ENCODE peak calls at places on chromosomes 16 and 17, in four cellular contexts. J, Y, V and B are unnamed samples.

GRCh38 chr16:11276143-11276879 is at the start of gene PRM2:
- DNase-seq in J (no peak), Y (no peak), V (no peak), B (no peak)

GRCh38 chr17:35878361-35878760 is 1.8 kb downstream of the CCL5 start:
- DNase-seq in J (no peak), Y (no peak), V (no peak), B (no peak)

GRCh38 chr16:17404903-17405691 is 65.7 kb downstream of the XYLT1 start:
- DNase-seq in J (peak; percentile 62), Y (peak; percentile 43), V (no peak), B (no peak)

GRCh38 chr16:72995151-72995881 is 52.6 kb downstream of the ZFHX3 start:
- DNase-seq in J (no peak), Y (no peak), V (no peak), B (no peak)

GRCh38 chr17:55383771-55384679 is 37.6 kb downstream of the MMD start:
- DNase-seq in J (no peak), Y (no peak), V (peak; percentile 42), B (no peak)

GRCh38 chr17:17493249-17493985 is 2.8 kb downstream of the RASD1 start:
- DNase-seq in J (no peak), Y (no peak), V (no peak), B (no peak)

GRCh38 chr17:76063880-76064546 is 8.3 kb downstream of the SRP68 start:
- DNase-seq in J (no peak), Y (no peak), V (no peak), B (no peak)

GRCh38 chr17:2042355-2042929 is 620 bp downstream of the OVCA2 start:
- DNase-seq in J (no peak), Y (no peak), V (peak; percentile 45), B (no peak)

DNA sequence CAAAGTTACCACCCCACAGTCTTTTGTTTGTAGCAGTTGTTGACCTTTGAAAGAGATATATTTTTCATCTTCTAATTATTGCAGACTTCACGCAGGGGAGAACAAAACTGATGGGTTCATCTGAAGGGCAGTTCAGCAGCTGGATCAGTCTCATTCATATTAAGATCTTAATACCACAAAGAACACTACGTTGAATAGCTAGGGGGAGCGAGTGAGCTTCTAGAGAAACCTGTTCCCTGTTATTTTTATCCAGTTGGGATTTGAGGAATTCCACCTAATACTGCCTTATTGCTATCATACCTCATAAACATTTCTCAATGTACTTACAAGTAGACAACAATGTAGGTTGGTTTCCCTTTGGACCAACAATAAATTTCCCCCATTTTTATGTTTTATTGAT is 306.1 kb upstream of the KIF2B start:
- DNase-seq in J (peak; percentile 19), Y (peak; percentile 7), V (peak; percentile 51), B (no peak)
- TF ChIP-seq CTCF in J (peak; percentile 45), Y (no peak), V (peak; percentile 51), B (peak; percentile 40)

GRCh38 chr16:2497116-2497630 is 16.6 kb upstream of the ATP6V0C start:
- DNase-seq in J (no peak), Y (no peak), V (no peak), B (no peak)
- TF ChIP-seq CTCF in J (no peak), Y (no peak), V (no peak), B (peak; percentile 1)

DNA sequence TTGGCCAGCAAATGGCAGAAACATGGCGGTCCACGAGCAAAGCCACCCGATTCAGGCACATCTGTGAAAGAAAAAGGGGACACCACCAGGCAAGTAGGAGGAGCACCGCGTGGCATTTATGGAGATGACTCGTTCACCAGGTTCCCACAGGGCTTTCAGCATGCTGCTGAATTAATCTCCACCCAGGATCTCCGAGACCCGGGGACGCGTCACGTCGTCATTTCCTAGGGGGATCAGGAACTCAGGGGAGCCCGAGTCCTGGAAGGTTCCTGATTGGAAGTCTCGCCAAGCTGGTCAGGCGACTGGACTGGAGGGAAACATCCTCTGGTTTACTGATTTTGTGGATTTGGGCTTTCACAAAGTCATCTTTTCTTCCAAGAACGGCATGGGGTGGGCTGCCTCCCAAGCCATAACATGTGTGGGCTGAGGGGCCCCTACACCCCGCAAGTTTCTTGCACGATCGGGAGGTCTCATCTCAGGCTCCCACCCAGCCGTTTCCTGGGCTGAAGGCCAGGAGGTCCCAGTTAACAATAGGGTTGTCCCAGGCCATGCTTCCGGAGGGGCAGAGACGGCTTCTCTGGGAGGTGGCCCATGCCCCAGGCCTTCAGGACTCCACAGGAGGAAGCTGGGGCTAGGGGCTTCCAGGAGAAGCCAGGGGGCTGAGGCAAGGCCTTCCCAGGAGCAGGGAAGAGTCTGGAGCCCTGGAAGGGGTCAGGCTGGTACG is 645 bp downstream of the DNAH17 start:
- DNase-seq in J (no peak), Y (no peak), V (no peak), B (no peak)
- TF ChIP-seq CTCF in J (no peak), Y (no peak), V (no peak), B (no peak)

GRCh38 chr16:86122681-86123342 is 223.8 kb downstream of the IRF8 start:
- DNase-seq in J (no peak), Y (no peak), V (no peak), B (no peak)
- TF ChIP-seq CTCF in J (no peak), Y (no peak), V (no peak), B (no peak)

DNA sequence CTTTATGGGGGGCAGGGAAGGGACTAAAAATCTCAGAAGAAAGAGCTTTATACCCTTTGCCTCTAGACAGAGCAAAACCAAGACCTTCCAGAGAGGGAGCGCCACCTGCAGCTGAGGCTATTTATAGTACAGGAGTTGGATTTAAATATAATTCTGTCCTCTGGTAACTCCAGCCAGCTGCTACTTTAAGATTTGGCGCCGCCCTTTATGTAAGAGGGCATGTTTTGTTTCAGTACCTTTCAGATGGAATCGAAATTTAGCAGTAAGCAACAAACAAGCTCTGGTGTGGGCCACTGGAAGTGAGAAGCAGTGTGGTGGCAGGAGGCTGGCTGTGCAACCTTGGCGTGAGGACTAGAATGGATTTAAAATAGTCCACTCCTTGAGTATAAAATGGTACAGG is 5.2 kb upstream of the GUCY2D start:
- DNase-seq in J (no peak), Y (peak; percentile 43), V (peak; percentile 83), B (no peak)
- TF ChIP-seq CTCF in J (peak; percentile 37), Y (no peak), V (peak; percentile 54), B (peak; percentile 36)

GRCh38 chr16:90026135-90026534 is 6.9 kb upstream of the DBNDD1 start:
- DNase-seq in J (no peak), Y (no peak), V (no peak), B (no peak)
- TF ChIP-seq CTCF in J (peak; percentile 6), Y (no peak), V (no peak), B (no peak)